ENCODE peak calls at places on chromosome 15, in seven cellular contexts. J, P, D, T, C, R and L are unnamed samples.

GRCh38 chr15:70212963-70213315 is 115.2 kb upstream of the TLE3 start:
- DNase-seq in J (no peak), P (no peak), D (no peak), T (no peak), C (no peak), R (no peak), L (no peak)

GRCh38 chr15:63351170-63351569 is 30.5 kb downstream of the CA12 start:
- DNase-seq in J (no peak), P (no peak), D (no peak), T (no peak), C (no peak), R (no peak), L (no peak)

GRCh38 chr15:80480909-80481308 is 76.7 kb downstream of the ARNT2 start:
- DNase-seq in J (no peak), P (no peak), D (peak; percentile 100), T (no peak), C (no peak), R (peak; percentile 61), L (no peak)

GRCh38 chr15:84099181-84099580 is 136.4 kb upstream of the GOLGA6L4 start:
- DNase-seq in J (no peak), P (no peak), D (peak; percentile 6), T (no peak), C (no peak), R (no peak), L (peak; percentile 68)

GRCh38 chr15:72722071-72722696 is 36.2 kb downstream of the BBS4 start:
- DNase-seq in J (peak; percentile 43), P (peak; percentile 82), D (peak; percentile 87), T (peak; percentile 64), C (peak; percentile 47), R (peak; percentile 40), L (peak; percentile 57)

GRCh38 chr15:78212546-78213424 is 21.6 kb downstream of the ACSBG1 start:
- DNase-seq in J (no peak), P (no peak), D (peak; percentile 55), T (no peak), C (no peak), R (peak; percentile 90), L (no peak)

GRCh38 chr15:40743466-40743865 is 11.6 kb downstream of the RMDN3 start:
- DNase-seq in J (no peak), P (peak; percentile 36), D (no peak), T (no peak), C (no peak), R (no peak), L (no peak)

GRCh38 chr15:42151736-42152135 is 4.7 kb downstream of the PLA2G4F start:
- DNase-seq in J (no peak), P (peak; percentile 8), D (peak; percentile 9), T (no peak), C (no peak), R (no peak), L (no peak)

GRCh38 chr15:38522922-38523321 is 41.7 kb downstream of the RASGRP1 start:
- DNase-seq in J (no peak), P (no peak), D (no peak), T (no peak), C (no peak), R (no peak), L (no peak)

GRCh38 chr15:98755138-98755537 is 106.8 kb downstream of the IGF1R start:
- DNase-seq in J (no peak), P (no peak), D (no peak), T (no peak), C (no peak), R (no peak), L (no peak)

GRCh38 chr15:95994418-95994817 is 336.1 kb upstream of the NR2F2 start:
- DNase-seq in J (no peak), P (no peak), D (peak; percentile 8), T (no peak), C (no peak), R (no peak), L (no peak)